ENCODE peak calls at places on chromosomes 11 and 22, in seven cellular contexts. H is KBM-7; E is ureter; C is stimulated activated CD4-positive, alpha-beta T cell treated with anti-CD3 and anti-CD28 coated beads, Interleukin-2, amount 100 ng/mL, for 48 hours; I is NCI-H1436; S is H9; Y is activated CD8-positive, alpha-beta memory T cell treated with anti-CD3 and anti-CD28 coated beads for 48 hours. L is an unnamed sample.

GRCh38 chr22:24146791-24147353 is 34.4 kb upstream of the SUSD2 start:
- DNase-seq in H (no peak), E (peak), C (no peak), I (no peak), S (peak), Y (no peak), L (no peak)

GRCh38 chr22:34761111-34761510 is 304.8 kb upstream of the ISX start:
- DNase-seq in H (no peak), E (no peak), C (no peak), I (no peak), S (no peak), Y (no peak), L (no peak)

GRCh38 chr11:8942518-8943066 is at the start of gene ASCL3:
- DNase-seq in H (no peak), E (no peak), C (no peak), I (no peak), S (no peak), Y (no peak), L (no peak)

GRCh38 chr11:125085301-125086081 is 22.4 kb downstream of the SLC37A2 start:
- DNase-seq in H (no peak), E (no peak), C (no peak), I (no peak), S (peak), Y (no peak), L (no peak)

GRCh38 chr11:6618117-6619020 is 853 bp downstream of the TPP1 start:
- DNase-seq in H (peak), E (peak), C (peak), I (no peak), S (no peak), Y (no peak), L (no peak)

GRCh38 chr11:120611576-120611975 is 100.0 kb downstream of the GRIK4 start:
- DNase-seq in H (no peak), E (no peak), C (no peak), I (no peak), S (peak), Y (no peak), L (no peak)

GRCh38 chr11:116885951-116886629 is 48.7 kb upstream of the APOA1 start:
- DNase-seq in H (no peak), E (no peak), C (no peak), I (no peak), S (no peak), Y (no peak), L (no peak)

GRCh38 chr11:36213050-36213840 is 76.0 kb downstream of the COMMD9 start:
- DNase-seq in H (no peak), E (no peak), C (no peak), I (no peak), S (no peak), Y (no peak), L (no peak)

GRCh38 chr22:25853902-25854301 is 111.9 kb downstream of the MYO18B start:
- DNase-seq in H (peak), E (no peak), C (no peak), I (peak), S (no peak), Y (no peak), L (no peak)

GRCh38 chr11:134476435-134477021 is 64.5 kb upstream of the B3GAT1 start:
- DNase-seq in H (peak), E (peak), C (no peak), I (no peak), S (peak), Y (no peak), L (no peak)

GRCh38 chr11:62656801-62657429 is 3.8 kb upstream of the INTS5 start:
- DNase-seq in H (no peak), E (no peak), C (no peak), I (no peak), S (no peak), Y (no peak), L (no peak)

L was measured in NCI-H1105.